ENCODE peak calls at places on chromosomes 4 and X, in four cellular contexts. F is HFF-Myc, P is fibroblast of mammary gland, C is bronchial epithelial cell. Q is an unnamed sample.

GRCh38 chr4:53558981-53559620 is 32.2 kb downstream of the LNX1 start:
- DNase-seq in F (no peak), P (no peak), C (peak; percentile 65), Q (no peak)

GRCh38 chr4:15238720-15239119 is 189.1 kb upstream of the C1QTNF7 start:
- DNase-seq in F (no peak), P (peak; percentile 64), C (peak; percentile 44), Q (no peak)

GRCh38 chr4:56907489-56908205 is at the start of gene REST:
- DNase-seq in F (no peak), P (peak; percentile 42), C (peak; percentile 14), Q (no peak)

GRCh38 chrX:100083146-100083715 is 326.8 kb downstream of the PCDH19 start:
- DNase-seq in F (no peak), P (no peak), C (peak; percentile 63), Q (no peak)

GRCh38 chr4:15592799-15593198 is 62.4 kb downstream of the FBXL5 start:
- DNase-seq in F (no peak), P (no peak), C (no peak), Q (no peak)

GRCh38 chrX:136021903-136022302 is 36.7 kb downstream of the SLC9A6 start:
- DNase-seq in F (no peak), P (no peak), C (no peak), Q (no peak)

GRCh38 chr4:113272523-113272922 is 223.1 kb downstream of the ANK2 start:
- DNase-seq in F (no peak), P (no peak), C (no peak), Q (no peak)

GRCh38 chr4:42768125-42768748 is 111.3 kb upstream of the ATP8A1 start:
- DNase-seq in F (no peak), P (no peak), C (no peak), Q (no peak)

GRCh38 chr4:61212788-61213187 is 12.7 kb downstream of the ADGRL3 start:
- DNase-seq in F (no peak), P (no peak), C (no peak), Q (no peak)

GRCh38 chrX:41475166-41475565 is 28.0 kb downstream of the NYX start:
- DNase-seq in F (no peak), P (no peak), C (no peak), Q (no peak)

GRCh38 chr4:61201562-61202099 is 1.5 kb downstream of the ADGRL3 start:
- DNase-seq in F (no peak), P (no peak), C (no peak), Q (peak; percentile 1)

GRCh38 chr4:14254252-14254651 is 626.7 kb upstream of the BOD1L1 start:
- DNase-seq in F (peak; percentile 17), P (peak; percentile 53), C (peak; percentile 48), Q (peak; percentile 7)

GRCh38 chrX:79572566-79572965 is 205.4 kb upstream of the ITM2A start:
- DNase-seq in F (no peak), P (no peak), C (no peak), Q (no peak)

GRCh38 chr4:56655209-56655626 is 25.9 kb downstream of the HOPX start:
- DNase-seq in F (no peak), P (peak; percentile 25), C (no peak), Q (no peak)

GRCh38 chrX:9940397-9940796 is 26.8 kb upstream of the CLDN34 start:
- DNase-seq in F (peak; percentile 59), P (peak; percentile 34), C (peak; percentile 75), Q (no peak)

GRCh38 chr4:8188743-8189550 is 10.1 kb upstream of the SH3TC1 start:
- DNase-seq in F (no peak), P (no peak), C (peak; percentile 97), Q (peak; percentile 93)